ENCODE peak calls at places on chromosomes 12 and 14, in ten cellular contexts. One of them, this sample, is unnamed.

GRCh38 chr14:99910337-99911268 is 117.4 kb downstream of the EML1 start:
- DNase-seq in tibial artery: no peak
- DNase-seq in fibroblast of mammary gland: peak; percentile 90
- DNase-seq in GM04503: peak; percentile 75
- DNase-seq in WTC11: no peak
- DNase-seq in T-helper 1 cell: no peak
- DNase-seq in endothelial cell of umbilical vein: no peak
- DNase-seq in GM12891: no peak
- DNase-seq in activated T-cell treated with anti-CD3 and anti-CD28 coated beads for 48 hours: no peak
- DNase-seq in left ventricle myocardium inferior: no peak
- DNase-seq in this sample: peak; percentile 81

GRCh38 chr12:110689601-110690430 is 901 bp upstream of the HVCN1 start:
- DNase-seq in tibial artery: no peak
- DNase-seq in fibroblast of mammary gland: peak; percentile 16
- DNase-seq in GM04503: no peak
- DNase-seq in WTC11: no peak
- DNase-seq in T-helper 1 cell: peak; percentile 24
- DNase-seq in endothelial cell of umbilical vein: peak; percentile 43
- DNase-seq in GM12891: peak; percentile 68
- DNase-seq in activated T-cell treated with anti-CD3 and anti-CD28 coated beads for 48 hours: peak; percentile 39
- DNase-seq in left ventricle myocardium inferior: peak; percentile 54
- DNase-seq in this sample: no peak

GRCh38 chr12:121812921-121813896 is 9.4 kb downstream of the SETD1B start:
- DNase-seq in tibial artery: no peak
- DNase-seq in fibroblast of mammary gland: peak; percentile 28
- DNase-seq in GM04503: no peak
- DNase-seq in WTC11: peak; percentile 44
- DNase-seq in T-helper 1 cell: no peak
- DNase-seq in endothelial cell of umbilical vein: no peak
- DNase-seq in GM12891: no peak
- DNase-seq in activated T-cell treated with anti-CD3 and anti-CD28 coated beads for 48 hours: no peak
- DNase-seq in left ventricle myocardium inferior: no peak
- DNase-seq in this sample: no peak

GRCh38 chr14:76191297-76191696 is 39.6 kb downstream of the GPATCH2L start:
- DNase-seq in tibial artery: peak; percentile 56
- DNase-seq in fibroblast of mammary gland: no peak
- DNase-seq in GM04503: no peak
- DNase-seq in WTC11: no peak
- DNase-seq in T-helper 1 cell: no peak
- DNase-seq in endothelial cell of umbilical vein: no peak
- DNase-seq in GM12891: no peak
- DNase-seq in activated T-cell treated with anti-CD3 and anti-CD28 coated beads for 48 hours: no peak
- DNase-seq in left ventricle myocardium inferior: no peak
- DNase-seq in this sample: no peak

GRCh38 chr14:65361920-65362319 is 50.6 kb upstream of the FUT8 start:
- DNase-seq in tibial artery: peak; percentile 54
- DNase-seq in fibroblast of mammary gland: peak; percentile 88
- DNase-seq in GM04503: peak; percentile 39
- DNase-seq in WTC11: no peak
- DNase-seq in T-helper 1 cell: no peak
- DNase-seq in endothelial cell of umbilical vein: no peak
- DNase-seq in GM12891: no peak
- DNase-seq in activated T-cell treated with anti-CD3 and anti-CD28 coated beads for 48 hours: no peak
- DNase-seq in left ventricle myocardium inferior: peak; percentile 26
- DNase-seq in this sample: no peak

GRCh38 chr12:41564816-41565215 is 376.7 kb downstream of the PDZRN4 start:
- DNase-seq in tibial artery: no peak
- DNase-seq in fibroblast of mammary gland: no peak
- DNase-seq in GM04503: no peak
- DNase-seq in WTC11: no peak
- DNase-seq in T-helper 1 cell: no peak
- DNase-seq in endothelial cell of umbilical vein: no peak
- DNase-seq in GM12891: no peak
- DNase-seq in activated T-cell treated with anti-CD3 and anti-CD28 coated beads for 48 hours: no peak
- DNase-seq in left ventricle myocardium inferior: no peak
- DNase-seq in this sample: no peak

GRCh38 chr12:64088431-64089349 is 133.4 kb downstream of the KICS2 start:
- DNase-seq in tibial artery: peak; percentile 74
- DNase-seq in fibroblast of mammary gland: peak; percentile 97
- DNase-seq in GM04503: peak; percentile 89
- DNase-seq in WTC11: no peak
- DNase-seq in T-helper 1 cell: no peak
- DNase-seq in endothelial cell of umbilical vein: peak; percentile 92
- DNase-seq in GM12891: no peak
- DNase-seq in activated T-cell treated with anti-CD3 and anti-CD28 coated beads for 48 hours: no peak
- DNase-seq in left ventricle myocardium inferior: peak; percentile 23
- DNase-seq in this sample: peak; percentile 84

GRCh38 chr14:104777808-104778249 is 17.7 kb downstream of the AKT1 start:
- DNase-seq in tibial artery: no peak
- DNase-seq in fibroblast of mammary gland: no peak
- DNase-seq in GM04503: no peak
- DNase-seq in WTC11: no peak
- DNase-seq in T-helper 1 cell: no peak
- DNase-seq in endothelial cell of umbilical vein: no peak
- DNase-seq in GM12891: no peak
- DNase-seq in activated T-cell treated with anti-CD3 and anti-CD28 coated beads for 48 hours: no peak
- DNase-seq in left ventricle myocardium inferior: no peak
- DNase-seq in this sample: no peak

GRCh38 chr12:105799103-105799502 is 339.7 kb downstream of the NUAK1 start:
- DNase-seq in tibial artery: no peak
- DNase-seq in fibroblast of mammary gland: no peak
- DNase-seq in GM04503: no peak
- DNase-seq in WTC11: no peak
- DNase-seq in T-helper 1 cell: no peak
- DNase-seq in endothelial cell of umbilical vein: no peak
- DNase-seq in GM12891: no peak
- DNase-seq in activated T-cell treated with anti-CD3 and anti-CD28 coated beads for 48 hours: no peak
- DNase-seq in left ventricle myocardium inferior: no peak
- DNase-seq in this sample: no peak

GRCh38 chr12:19572920-19573558 is 133.7 kb downstream of the AEBP2 start:
- DNase-seq in tibial artery: no peak
- DNase-seq in fibroblast of mammary gland: peak; percentile 59
- DNase-seq in GM04503: no peak
- DNase-seq in WTC11: peak; percentile 57
- DNase-seq in T-helper 1 cell: no peak
- DNase-seq in endothelial cell of umbilical vein: peak; percentile 69
- DNase-seq in GM12891: no peak
- DNase-seq in activated T-cell treated with anti-CD3 and anti-CD28 coated beads for 48 hours: no peak
- DNase-seq in left ventricle myocardium inferior: no peak
- DNase-seq in this sample: no peak

GRCh38 chr14:102500190-102500661 is 9.3 kb downstream of the ANKRD9 start:
- DNase-seq in tibial artery: peak; percentile 66
- DNase-seq in fibroblast of mammary gland: peak; percentile 94
- DNase-seq in GM04503: peak; percentile 73
- DNase-seq in WTC11: no peak
- DNase-seq in T-helper 1 cell: no peak
- DNase-seq in endothelial cell of umbilical vein: peak; percentile 57
- DNase-seq in GM12891: no peak
- DNase-seq in activated T-cell treated with anti-CD3 and anti-CD28 coated beads for 48 hours: no peak
- DNase-seq in left ventricle myocardium inferior: peak; percentile 77
- DNase-seq in this sample: peak; percentile 74

GRCh38 chr12:120994589-120995337 is 16.4 kb downstream of the HNF1A start:
- DNase-seq in tibial artery: no peak
- DNase-seq in fibroblast of mammary gland: peak; percentile 24
- DNase-seq in GM04503: no peak
- DNase-seq in WTC11: no peak
- DNase-seq in T-helper 1 cell: no peak
- DNase-seq in endothelial cell of umbilical vein: no peak
- DNase-seq in GM12891: no peak
- DNase-seq in activated T-cell treated with anti-CD3 and anti-CD28 coated beads for 48 hours: no peak
- DNase-seq in left ventricle myocardium inferior: no peak
- DNase-seq in this sample: no peak

GRCh38 chr12:77124767-77125166 is 59.4 kb upstream of the E2F7 start:
- DNase-seq in tibial artery: no peak
- DNase-seq in fibroblast of mammary gland: peak; percentile 87
- DNase-seq in GM04503: no peak
- DNase-seq in WTC11: no peak
- DNase-seq in T-helper 1 cell: no peak
- DNase-seq in endothelial cell of umbilical vein: no peak
- DNase-seq in GM12891: no peak
- DNase-seq in activated T-cell treated with anti-CD3 and anti-CD28 coated beads for 48 hours: no peak
- DNase-seq in left ventricle myocardium inferior: no peak
- DNase-seq in this sample: no peak